ENCODE peak calls at places on chromosomes 7 and 10, in six cellular contexts. P, D, Z, E, Y and B are unnamed samples.

GRCh38 chr10:96512524-96512991 is 1.2 kb downstream of the TLL2 start:
- DNase-seq in D (peak), P (peak), Y (peak), E (no peak), Z (peak), B (no peak)

GRCh38 chr10:95920798-95921426 is 13.1 kb downstream of the CC2D2B start:
- DNase-seq in D (peak), E (no peak), Y (no peak), Z (no peak), P (no peak), B (no peak)

GRCh38 chr10:100654835-100655759 is 90.3 kb upstream of the PAX2 start:
- DNase-seq in Y (no peak), Z (no peak), P (no peak), D (peak), E (no peak), B (no peak)

GRCh38 chr7:102286237-102287081 is at the start of gene SH2B2:
- DNase-seq in E (peak), Y (peak), P (peak), Z (peak), D (peak), B (no peak)

GRCh38 chr10:45675388-45675787 is 2.8 kb upstream of the ZFAND4 start:
- DNase-seq in P (no peak), E (no peak), Y (no peak), D (no peak), Z (no peak), B (no peak)

GRCh38 chr7:146892151-146892550 is 775.5 kb downstream of the CNTNAP2 start:
- DNase-seq in Y (no peak), E (no peak), D (no peak), P (no peak), Z (no peak), B (no peak)

GRCh38 chr7:135206887-135207738 is 4.2 kb downstream of the WDR91 start:
- DNase-seq in D (no peak), E (no peak), P (no peak), Y (no peak), Z (no peak), B (no peak)

GRCh38 chr7:106110238-106110560 is 1.9 kb downstream of the SYPL1 start:
- DNase-seq in E (peak), P (no peak), D (no peak), Y (no peak), Z (peak), B (no peak)

GRCh38 chr7:139775829-139776266 is 1.9 kb downstream of the HIPK2 start:
- DNase-seq in Z (peak), P (peak), E (peak), Y (peak), D (peak), B (no peak)

GRCh38 chr7:50730459-50731400 is 52.0 kb downstream of the GRB10 start:
- DNase-seq in D (peak), Z (no peak), P (no peak), Y (no peak), E (no peak), B (no peak)

GRCh38 chr10:71638087-71638576 is 81.4 kb downstream of the C10orf105 start:
- DNase-seq in E (no peak), Z (no peak), P (no peak), Y (peak), D (peak), B (no peak)
- TF ChIP-seq CTCF in E (no peak), Z (no peak), P (no peak), Y (no peak), D (no peak), B (no peak)

GRCh38 chr7:27619492-27619891 is 43.2 kb downstream of the HIBADH start:
- DNase-seq in E (no peak), Y (no peak), P (no peak), D (no peak), Z (no peak), B (no peak)

GRCh38 chr7:27617651-27618381 is 44.9 kb downstream of the HIBADH start:
- DNase-seq in E (no peak), Y (no peak), Z (no peak), D (no peak), P (no peak), B (no peak)

GRCh38 chr7:27616186-27616491 is 46.5 kb downstream of the HIBADH start:
- DNase-seq in E (no peak), Z (no peak), Y (no peak), D (no peak), P (no peak), B (no peak)

GRCh38 chr7:27615420-27616185 is 47.1 kb downstream of the HIBADH start:
- DNase-seq in Y (no peak), E (no peak), Z (no peak), D (no peak), P (no peak), B (no peak)

GRCh38 chr7:27616914-27617548 is 45.7 kb downstream of the HIBADH start:
- DNase-seq in D (no peak), P (no peak), Z (no peak), Y (no peak), E (peak), B (no peak)
- H3K4me3 ChIP-seq in D (no peak), P (no peak), Z (no peak), Y (no peak), E (no peak), B (no peak)

GRCh38 chr10:59648711-59649201 is 60.9 kb downstream of the SLC16A9 start:
- DNase-seq in Z (no peak), D (peak), P (no peak), Y (no peak), E (peak), B (no peak)

GRCh38 chr10:59649606-59650346 is 59.9 kb downstream of the SLC16A9 start:
- DNase-seq in Z (no peak), Y (no peak), E (no peak), P (no peak), D (no peak), B (no peak)

DNA sequence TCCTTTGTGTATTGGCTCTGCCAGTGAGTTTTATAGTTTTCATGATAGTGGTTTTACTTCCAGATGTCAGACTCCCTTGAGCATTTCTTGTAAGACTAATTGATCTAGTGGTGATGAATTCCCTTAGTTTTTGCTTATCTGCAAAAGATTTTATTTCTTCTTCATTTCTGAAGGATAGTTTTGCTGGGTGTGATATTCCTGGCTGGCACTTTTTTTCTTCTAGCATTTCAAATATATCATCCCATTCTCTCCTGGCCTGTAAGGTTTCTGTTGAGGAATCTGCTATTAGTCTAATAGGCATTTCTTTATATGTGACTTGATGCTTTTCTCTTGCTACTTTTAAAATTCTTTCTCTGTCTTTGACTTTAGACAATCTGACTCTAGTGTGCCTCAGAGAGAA is 64.8 kb downstream of the SLC16A9 start:
- DNase-seq in E (no peak), D (no peak), Z (no peak), P (no peak), Y (no peak), B (no peak)
- TF ChIP-seq CTCF in E (no peak), D (no peak), Z (no peak), P (no peak), Y (no peak), B (no peak)

GRCh38 chr7:34728156-34728555 is 70.1 kb downstream of the NPSR1 start:
- DNase-seq in Y (no peak), D (no peak), P (no peak), Z (no peak), E (no peak), B (no peak)

GRCh38 chr7:34723338-34723737 is 65.3 kb downstream of the NPSR1 start:
- DNase-seq in Y (no peak), Z (no peak), E (no peak), D (no peak), P (no peak), B (no peak)

GRCh38 chr7:34727464-34727995 is 69.5 kb downstream of the NPSR1 start:
- DNase-seq in Z (no peak), D (no peak), E (peak), Y (no peak), P (no peak), B (no peak)

GRCh38 chr7:34720289-34720688 is 62.3 kb downstream of the NPSR1 start:
- DNase-seq in Z (no peak), P (no peak), Y (no peak), E (no peak), D (no peak), B (no peak)

GRCh38 chr7:34723866-34724490 is 66.0 kb downstream of the NPSR1 start:
- DNase-seq in D (no peak), P (no peak), Y (no peak), E (no peak), Z (no peak), B (no peak)
- H3K4me3 ChIP-seq in D (no peak), P (no peak), Y (no peak), E (no peak), Z (peak), B (no peak)

DNA sequence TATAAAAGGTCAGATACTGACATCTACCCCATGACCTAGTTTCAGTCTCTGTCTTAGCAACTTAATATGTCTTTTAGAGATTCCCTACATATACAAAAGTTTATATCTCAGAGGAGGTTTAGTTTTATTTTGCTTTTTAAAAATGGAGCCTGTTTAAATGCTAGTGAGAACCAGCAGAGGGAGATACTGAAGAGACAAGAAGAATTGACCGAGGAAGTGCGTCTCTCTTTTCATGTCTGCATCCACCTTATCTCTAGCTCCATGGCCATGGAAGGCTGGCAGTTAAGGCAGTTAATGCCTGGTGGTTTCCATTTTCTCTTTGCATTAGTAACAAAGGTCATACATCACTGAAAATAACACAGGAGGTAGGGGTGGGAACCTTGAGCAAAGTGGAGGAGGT is 10.7 kb downstream of the SUV39H2 start:
- DNase-seq in Y (no peak), P (no peak), E (peak), D (no peak), Z (peak), B (no peak)
- TF ChIP-seq CTCF in Y (no peak), P (no peak), E (peak), D (peak), Z (peak), B (peak)

GRCh38 chr10:132309879-132310591 is 2.3 kb upstream of the STK32C start:
- DNase-seq in E (no peak), D (no peak), Z (no peak), P (no peak), Y (no peak), B (no peak)

GRCh38 chr10:132309466-132309865 is 1.7 kb upstream of the STK32C start:
- DNase-seq in P (no peak), Y (no peak), E (no peak), D (no peak), Z (no peak), B (no peak)

GRCh38 chr10:132306951-132307751 is 599 bp downstream of the STK32C start:
- DNase-seq in P (peak), E (peak), Y (peak), D (peak), Z (peak), B (no peak)

GRCh38 chr10:132307823-132308587 is at the start of gene STK32C:
- DNase-seq in E (peak), D (peak), Y (peak), P (peak), Z (peak), B (peak)

DNA sequence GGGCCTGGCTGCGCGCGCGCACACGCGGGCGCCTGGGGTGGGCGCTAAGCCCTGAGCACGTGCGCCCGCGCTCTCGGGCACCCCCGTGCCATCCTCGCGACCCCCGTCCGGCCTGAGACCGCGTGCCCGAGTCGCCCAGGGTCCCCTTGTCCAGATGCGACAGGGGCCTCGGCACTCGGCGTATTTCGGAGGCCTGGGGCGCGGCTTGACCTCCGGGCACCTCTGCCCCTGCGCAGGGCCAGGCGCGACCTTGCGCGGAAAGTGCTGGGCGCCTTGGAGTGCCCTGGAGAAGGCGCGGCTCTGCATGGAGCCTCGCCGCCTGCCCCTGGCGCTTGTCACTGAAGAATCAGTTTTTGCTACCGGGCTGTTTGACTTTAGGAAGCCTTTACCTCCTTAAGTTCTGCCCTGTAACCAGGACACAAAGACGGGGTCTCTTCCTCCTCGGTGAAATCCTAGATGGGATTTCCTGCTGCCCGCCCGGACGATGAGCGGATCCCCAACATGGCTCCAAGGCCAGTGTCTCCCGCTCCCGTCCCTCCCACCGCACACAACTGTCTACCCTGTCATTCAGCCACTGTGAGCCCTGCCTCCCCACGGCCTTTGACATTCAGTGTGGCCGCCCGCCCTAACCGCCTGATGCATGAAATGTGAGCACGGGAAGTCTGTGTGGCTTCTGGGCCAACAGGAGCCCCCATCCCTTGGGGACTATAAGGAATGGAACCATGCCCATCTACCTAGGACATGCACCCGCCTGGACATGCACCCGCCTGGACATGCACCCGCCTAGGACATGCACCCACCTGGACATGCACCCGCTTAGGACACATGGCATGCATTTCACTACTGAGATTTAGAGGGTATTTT is 1.1 kb upstream of the STK32C start:
- DNase-seq in Z (no peak), P (no peak), D (peak), E (no peak), Y (no peak), B (no peak)
- H3K4me3 ChIP-seq in Z (peak), P (peak), D (peak), E (peak), Y (peak), B (peak)

DNA sequence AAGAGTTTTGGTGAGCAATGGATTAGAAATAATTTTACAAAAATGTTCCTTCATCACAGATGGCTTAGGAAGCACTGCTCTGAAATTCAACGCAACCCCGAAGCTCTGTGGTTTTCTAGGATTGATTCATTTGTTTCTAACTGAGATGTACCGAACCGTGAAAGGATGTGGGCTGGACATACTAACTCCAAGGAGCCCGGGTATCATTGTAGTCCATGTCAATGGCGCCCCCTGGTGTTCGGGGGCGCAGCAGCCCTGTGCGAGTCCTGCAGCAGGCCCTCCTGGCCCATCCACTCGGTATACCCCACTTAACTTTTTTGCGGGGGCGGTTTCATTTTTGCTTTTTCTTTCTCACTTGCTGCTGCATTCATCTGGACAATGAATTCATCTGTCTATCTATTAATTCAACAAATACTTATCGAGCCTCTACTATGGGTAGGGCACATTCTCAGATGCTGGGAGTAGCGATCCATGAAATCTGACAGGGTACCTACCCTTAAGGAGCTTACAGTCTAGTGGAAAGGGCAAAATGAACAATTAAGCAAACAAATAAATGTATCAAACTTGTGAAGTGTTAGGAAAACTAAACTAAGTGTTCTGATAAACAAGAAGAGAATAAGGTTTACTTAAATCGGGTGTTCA is 25.2 kb upstream of the ITPRID1 start:
- DNase-seq in P (peak), Y (peak), E (peak), D (peak), Z (peak), B (no peak)
- TF ChIP-seq CTCF in P (peak), Y (peak), E (peak), D (peak), Z (peak), B (no peak)

GRCh38 chr10:58952747-58953466 is 223.5 kb upstream of the PHYHIPL start:
- DNase-seq in P (peak), Z (peak), D (peak), Y (peak), E (peak), B (no peak)
- H3K4me3 ChIP-seq in P (no peak), Z (no peak), D (no peak), Y (no peak), E (no peak), B (no peak)

GRCh38 chr7:121515651-121516401 is 119.7 kb upstream of the FAM3C start:
- DNase-seq in E (peak), Z (no peak), P (no peak), Y (no peak), D (no peak), B (peak)
- TF ChIP-seq CTCF in E (no peak), Z (no peak), P (no peak), Y (no peak), D (no peak), B (no peak)